ENCODE peak calls at places on chromosome 11, in six cellular contexts. T is H9; M is CD8-positive, alpha-beta memory T cell; V is foreskin keratinocyte; D is MM.1S; I is heart right ventricle. E is an unnamed sample.

GRCh38 chr11:66318576-66318970 is 1.7 kb upstream of the CD248 start:
- DNase-seq in T (no peak), M (no peak), V (no peak), D (no peak), I (no peak), E (no peak)

GRCh38 chr11:134372536-134372935 is 39.5 kb downstream of the B3GAT1 start:
- DNase-seq in T (no peak), M (no peak), V (no peak), D (no peak), I (no peak), E (no peak)

GRCh38 chr11:116503216-116504160 is 269.3 kb downstream of the BUD13 start:
- DNase-seq in T (no peak), M (no peak), V (no peak), D (no peak), I (no peak), E (no peak)

GRCh38 chr11:456533-456932 is 6.5 kb downstream of the PTDSS2 start:
- DNase-seq in T (no peak), M (peak; percentile 47), V (no peak), D (no peak), I (no peak), E (no peak)

GRCh38 chr11:1161410-1162152 is 3.8 kb downstream of the MUC5AC start:
- DNase-seq in T (no peak), M (no peak), V (no peak), D (no peak), I (no peak), E (no peak)

GRCh38 chr11:44381261-44381660 is 71.3 kb upstream of the ALX4 start:
- DNase-seq in T (no peak), M (no peak), V (no peak), D (no peak), I (no peak), E (no peak)

GRCh38 chr11:45400594-45400993 is 114.5 kb upstream of the SYT13 start:
- DNase-seq in T (no peak), M (no peak), V (no peak), D (no peak), I (no peak), E (no peak)

GRCh38 chr11:74297484-74297883 is 14.0 kb downstream of the P4HA3 start:
- DNase-seq in T (no peak), M (no peak), V (no peak), D (no peak), I (no peak), E (no peak)

GRCh38 chr11:117900720-117901440 is 24.4 kb upstream of the FXYD6 start:
- DNase-seq in T (no peak), M (no peak), V (peak; percentile 21), D (no peak), I (no peak), E (no peak)

GRCh38 chr11:48017105-48017874 is 36.9 kb downstream of the PTPRJ start:
- DNase-seq in T (no peak), M (peak; percentile 69), V (no peak), D (no peak), I (no peak), E (no peak)

GRCh38 chr11:121592708-121593107 is 139.9 kb upstream of the SORL1-AS1 start:
- DNase-seq in T (no peak), M (no peak), V (no peak), D (no peak), I (no peak), E (no peak)

GRCh38 chr11:74055938-74056337 is 47.1 kb upstream of the UCP3 start:
- DNase-seq in T (no peak), M (no peak), V (peak; percentile 8), D (no peak), I (no peak), E (peak; percentile 4)

GRCh38 chr11:101446238-101446637 is 137.6 kb downstream of the TRPC6 start:
- DNase-seq in T (no peak), M (no peak), V (peak; percentile 50), D (no peak), I (no peak), E (no peak)

GRCh38 chr11:78110351-78110750 is 29.1 kb downstream of the ALG8 start:
- DNase-seq in T (no peak), M (no peak), V (peak; percentile 38), D (no peak), I (no peak), E (no peak)
- H3K4me1 ChIP-seq in T (no peaks in the 10 kb centered on the region), M (no peaks in the 10 kb centered on the region), V (no peaks in the 10 kb centered on the region), D (no peaks in the 10 kb centered on the region), I (no peaks in the 10 kb centered on the region), E (no peaks in the 10 kb centered on the region)

GRCh38 chr11:128294685-128295079 is 292.7 kb downstream of the ETS1 start:
- DNase-seq in T (no peak), M (no peak), V (no peak), D (no peak), I (no peak), E (no peak)
- H3K4me1 ChIP-seq in T (no peaks in the 10 kb centered on the region), M (peaks cover 96% of the 10 kb centered on the region), V (no peaks in the 10 kb centered on the region), D (peaks cover 14% of the 10 kb centered on the region), I (peaks cover 86% of the 10 kb centered on the region), E (no peaks in the 10 kb centered on the region)

DNA sequence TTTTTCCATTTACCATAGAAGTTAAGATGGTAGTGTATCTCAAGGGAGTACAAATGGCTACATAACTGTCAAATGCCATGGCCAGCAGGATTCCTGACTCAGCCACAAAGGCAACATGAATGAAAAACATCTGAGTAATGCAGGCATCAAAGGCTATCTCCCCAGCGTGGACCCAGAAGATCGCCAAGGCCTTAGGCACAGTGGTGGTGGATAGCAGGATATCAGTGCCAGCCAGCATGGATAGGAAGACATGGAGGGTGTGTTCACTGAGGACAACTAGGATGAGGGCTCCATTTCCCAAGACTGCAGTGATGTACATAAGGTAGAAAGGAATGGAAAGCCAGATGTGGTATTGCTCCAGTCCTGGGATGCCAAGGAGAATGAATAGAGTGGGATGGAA is 18.0 kb downstream of the OR52B2 start:
- DNase-seq in T (no peak), M (no peak), V (no peak), D (no peak), I (no peak), E (no peak)
- H3K4me1 ChIP-seq in T (peaks cover 4% of the 10 kb centered on the region), M (no peaks in the 10 kb centered on the region), V (no peaks in the 10 kb centered on the region), D (no peaks in the 10 kb centered on the region), I (no peaks in the 10 kb centered on the region), E (no peaks in the 10 kb centered on the region)

DNA sequence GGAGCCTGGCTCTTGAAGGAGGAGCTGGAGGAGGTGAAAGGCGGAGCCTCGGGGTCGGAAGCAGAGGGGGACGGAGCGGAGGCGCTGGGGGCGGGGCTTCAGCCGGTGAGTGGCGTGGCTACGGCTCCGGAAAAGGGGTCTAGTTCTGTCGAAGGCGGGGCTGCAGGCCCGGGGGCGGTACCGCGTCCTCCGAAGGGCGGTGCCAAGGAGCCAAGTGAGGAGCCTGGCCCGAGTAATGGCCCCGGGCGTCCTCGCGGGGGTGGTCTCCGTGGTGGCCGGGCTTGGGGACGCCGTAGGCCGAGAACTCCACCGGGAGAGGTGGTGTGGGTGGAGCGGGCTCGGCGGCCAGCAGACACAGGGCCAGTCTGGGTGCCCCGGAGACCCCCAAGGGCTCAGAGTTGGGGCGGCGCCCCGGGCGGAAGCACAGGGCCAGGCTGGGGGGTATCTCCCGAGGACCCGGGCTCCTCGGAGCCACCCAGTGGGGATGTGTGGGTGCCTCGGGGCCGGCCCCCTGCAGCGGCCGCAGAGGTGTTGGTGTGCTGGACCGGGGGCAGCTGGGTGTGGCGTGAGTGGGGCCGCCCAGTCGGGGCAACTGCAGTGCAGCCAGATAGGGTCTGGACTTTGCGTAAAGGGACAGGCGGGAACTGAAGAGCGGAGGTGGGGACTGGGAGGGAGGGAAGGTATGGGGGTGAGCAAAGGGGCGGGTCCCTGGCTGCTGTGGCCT is 697 bp downstream of the FKBP2 start:
- DNase-seq in T (peak; percentile 99), M (peak; percentile 100), V (peak; percentile 95), D (peak; percentile 97), I (peak; percentile 100), E (peak; percentile 98)
- H3K4me1 ChIP-seq in T (no peaks in the 10 kb centered on the region), M (peaks cover 39% of the 10 kb centered on the region), V (no peaks in the 10 kb centered on the region), D (peaks cover 23% of the 10 kb centered on the region), I (peaks cover 39% of the 10 kb centered on the region), E (peaks cover 60% of the 10 kb centered on the region)

DNA sequence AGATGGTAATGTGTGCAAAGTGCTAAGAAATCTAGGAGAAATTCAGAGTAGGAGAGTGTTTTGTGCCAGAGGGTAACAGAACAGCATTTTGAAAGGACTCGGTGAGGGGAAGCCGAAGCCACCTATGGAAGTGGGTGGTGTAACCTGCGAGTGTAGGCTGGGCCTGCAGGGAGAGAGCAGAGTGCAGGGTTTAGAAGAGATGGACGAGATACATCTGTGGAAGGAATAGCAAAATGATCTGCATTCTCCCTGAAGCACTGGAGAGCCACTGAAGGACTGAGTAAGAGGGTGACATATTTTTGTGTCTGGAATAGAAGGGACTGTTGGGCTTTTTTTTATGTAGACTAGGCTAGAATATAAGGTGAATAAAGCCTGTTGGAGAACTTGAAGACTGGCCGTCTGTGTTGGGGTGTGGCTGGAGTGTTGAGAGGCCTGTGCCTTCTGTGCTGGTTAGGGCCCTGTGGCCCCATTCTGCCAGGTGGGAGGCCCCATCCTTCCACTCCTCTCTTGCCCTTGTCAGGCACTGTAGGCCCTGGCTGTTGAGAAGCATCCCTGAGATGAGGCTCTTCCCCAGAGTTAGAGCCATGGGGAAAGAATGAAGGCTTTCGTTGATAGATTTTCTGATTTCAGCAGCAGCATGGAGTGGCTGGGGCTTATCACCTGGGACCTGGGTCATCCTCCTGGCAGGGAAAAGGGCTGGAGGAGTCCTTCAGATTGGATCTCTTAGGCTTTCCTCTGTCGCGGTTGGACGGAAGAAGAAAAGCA is 102.2 kb downstream of the ZBTB16 start:
- DNase-seq in T (no peak), M (no peak), V (no peak), D (no peak), I (no peak), E (no peak)
- H3K4me1 ChIP-seq in T (peaks cover 4% of the 10 kb centered on the region), M (peaks cover 72% of the 10 kb centered on the region), V (peaks cover 43% of the 10 kb centered on the region), D (peaks cover 29% of the 10 kb centered on the region), I (peaks cover 95% of the 10 kb centered on the region), E (peaks cover 21% of the 10 kb centered on the region)

GRCh38 chr11:29612423-29612822 is 404.4 kb downstream of the KCNA4 start:
- DNase-seq in T (no peak), M (no peak), V (no peak), D (no peak), I (no peak), E (no peak)

GRCh38 chr11:29606596-29606995 is 410.2 kb downstream of the KCNA4 start:
- DNase-seq in T (no peak), M (no peak), V (no peak), D (no peak), I (no peak), E (no peak)
- H3K4me1 ChIP-seq in T (no peaks in the 10 kb centered on the region), M (no peaks in the 10 kb centered on the region), V (no peaks in the 10 kb centered on the region), D (no peaks in the 10 kb centered on the region), I (no peaks in the 10 kb centered on the region), E (no peaks in the 10 kb centered on the region)

GRCh38 chr11:96301818-96302217 is 41.2 kb downstream of the MAML2 start:
- DNase-seq in T (no peak), M (no peak), V (no peak), D (no peak), I (no peak), E (no peak)

GRCh38 chr11:96303980-96304379 is 39.0 kb downstream of the MAML2 start:
- DNase-seq in T (no peak), M (no peak), V (no peak), D (no peak), I (no peak), E (no peak)

GRCh38 chr11:96299155-96299883 is 43.7 kb downstream of the MAML2 start:
- DNase-seq in T (no peak), M (no peak), V (no peak), D (no peak), I (no peak), E (no peak)

GRCh38 chr11:96306600-96306932 is 36.4 kb downstream of the MAML2 start:
- DNase-seq in T (no peak), M (no peak), V (no peak), D (no peak), I (no peak), E (peak; percentile 12)

DNA sequence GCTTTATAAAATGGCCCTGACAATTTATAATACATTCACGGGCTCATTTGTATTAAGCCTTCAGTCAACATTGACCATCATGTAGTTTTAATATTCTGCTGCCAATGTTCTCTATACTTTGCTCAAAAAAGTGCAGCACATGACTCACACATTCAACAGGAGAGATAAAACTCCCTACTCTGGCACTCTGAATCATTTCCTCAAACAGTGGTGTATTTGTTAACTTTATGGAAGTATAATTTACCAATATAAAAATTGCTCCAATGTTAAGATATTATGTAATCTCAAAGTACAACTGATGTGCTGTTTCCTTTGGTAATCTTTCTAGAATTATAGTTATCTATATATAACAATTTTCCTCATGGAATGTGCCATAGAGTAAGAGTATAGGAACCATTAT is 39.9 kb downstream of the MAML2 start:
- DNase-seq in T (no peak), M (no peak), V (peak; percentile 49), D (no peak), I (no peak), E (no peak)
- H3K4me1 ChIP-seq in T (peaks cover 10% of the 10 kb centered on the region), M (peaks cover 51% of the 10 kb centered on the region), V (peaks cover 44% of the 10 kb centered on the region), D (no peaks in the 10 kb centered on the region), I (peaks cover 53% of the 10 kb centered on the region), E (peaks cover 24% of the 10 kb centered on the region)